ENCODE peak calls at places on chromosome 14, in four cellular contexts. One of them, this sample, is unnamed.

GRCh38 chr14:101131451-101131916 is 228.0 kb upstream of the RTL1 start:
- DNase-seq in GM12878: no peak
- DNase-seq in K562: no peak
- DNase-seq in HepG2: no peak
- DNase-seq in this sample: no peak

GRCh38 chr14:88904206-88904647 is 79.8 kb downstream of the TTC8 start:
- DNase-seq in GM12878: no peak
- DNase-seq in K562: no peak
- DNase-seq in HepG2: no peak
- DNase-seq in this sample: no peak

GRCh38 chr14:103896578-103896977 is 31.7 kb upstream of the TDRD9 start:
- DNase-seq in GM12878: no peak
- DNase-seq in K562: no peak
- DNase-seq in HepG2: no peak
- DNase-seq in this sample: no peak

GRCh38 chr14:83478741-83479140 is 1945.1 kb upstream of the SEL1L start:
- DNase-seq in GM12878: no peak
- DNase-seq in K562: no peak
- DNase-seq in HepG2: no peak
- DNase-seq in this sample: no peak

GRCh38 chr14:102579696-102580551 is 12.5 kb upstream of the RCOR1 start:
- DNase-seq in GM12878: no peak
- DNase-seq in K562: no peak
- DNase-seq in HepG2: no peak
- DNase-seq in this sample: no peak

GRCh38 chr14:90388437-90388836 is 8.4 kb upstream of the CALM1 start:
- DNase-seq in GM12878: no peak
- DNase-seq in K562: peak; percentile 56
- DNase-seq in HepG2: no peak
- DNase-seq in this sample: peak; percentile 74

GRCh38 chr14:39107624-39108023 is 4.6 kb upstream of the SEC23A start:
- DNase-seq in GM12878: no peak
- DNase-seq in K562: peak; percentile 39
- DNase-seq in HepG2: peak; percentile 78
- DNase-seq in this sample: peak; percentile 71

GRCh38 chr14:64198021-64198420 is 96.2 kb downstream of the ESR2 start:
- DNase-seq in GM12878: no peak
- DNase-seq in K562: no peak
- DNase-seq in HepG2: no peak
- DNase-seq in this sample: no peak

GRCh38 chr14:76918751-76919421 is 92.7 kb downstream of the LRRC74A start:
- DNase-seq in GM12878: no peak
- DNase-seq in K562: peak; percentile 84
- DNase-seq in HepG2: peak; percentile 24
- DNase-seq in this sample: peak; percentile 75

GRCh38 chr14:100955201-100955600 is 51.7 kb upstream of the RTL1 start:
- DNase-seq in GM12878: no peak
- DNase-seq in K562: no peak
- DNase-seq in HepG2: no peak
- DNase-seq in this sample: no peak

GRCh38 chr14:58638231-58639205 is 756 bp downstream of the DACT1 start:
- DNase-seq in GM12878: no peak
- DNase-seq in K562: no peak
- DNase-seq in HepG2: no peak
- DNase-seq in this sample: peak; percentile 59

GRCh38 chr14:21852061-21852664 is 178.5 kb upstream of the OR4E1 start:
- DNase-seq in GM12878: no peak
- DNase-seq in K562: peak; percentile 29
- DNase-seq in HepG2: peak; percentile 47
- DNase-seq in this sample: peak; percentile 82

GRCh38 chr14:72747652-72748051 is 146.2 kb downstream of the DPF3 start:
- DNase-seq in GM12878: no peak
- DNase-seq in K562: no peak
- DNase-seq in HepG2: no peak
- DNase-seq in this sample: no peak

GRCh38 chr14:61385002-61385685 is 63.8 kb downstream of the PRKCH start:
- DNase-seq in GM12878: no peak
- DNase-seq in K562: no peak
- DNase-seq in HepG2: no peak
- DNase-seq in this sample: no peak

GRCh38 chr14:37124617-37125016 is 47.8 kb downstream of the SLC25A21 start:
- DNase-seq in GM12878: no peak
- DNase-seq in K562: peak; percentile 26
- DNase-seq in HepG2: peak; percentile 41
- DNase-seq in this sample: peak; percentile 69

GRCh38 chr14:84112589-84112988 is 1417.4 kb upstream of the FLRT2 start:
- DNase-seq in GM12878: no peak
- DNase-seq in K562: no peak
- DNase-seq in HepG2: no peak
- DNase-seq in this sample: no peak

GRCh38 chr14:84998216-84998615 is 531.7 kb upstream of the FLRT2 start:
- DNase-seq in GM12878: no peak
- DNase-seq in K562: no peak
- DNase-seq in HepG2: no peak
- DNase-seq in this sample: no peak

GRCh38 chr14:31966896-31967668 is 110.0 kb upstream of the ARHGAP5 start:
- DNase-seq in GM12878: no peak
- DNase-seq in K562: no peak
- DNase-seq in HepG2: no peak
- DNase-seq in this sample: no peak

GRCh38 chr14:58138719-58139482 is 13.1 kb downstream of the ARMH4 start:
- DNase-seq in GM12878: no peak
- DNase-seq in K562: peak; percentile 26
- DNase-seq in HepG2: no peak
- DNase-seq in this sample: no peak

GRCh38 chr14:64628940-64629403 is 75.3 kb upstream of the PLEKHG3 start:
- DNase-seq in GM12878: no peak
- DNase-seq in K562: no peak
- DNase-seq in HepG2: no peak
- DNase-seq in this sample: no peak

GRCh38 chr14:105647784-105648608 is 121.6 kb downstream of the TMEM121 start:
- DNase-seq in GM12878: no peak
- DNase-seq in K562: no peak
- DNase-seq in HepG2: no peak
- DNase-seq in this sample: no peak

GRCh38 chr14:20971705-20972021 is 16.4 kb downstream of the RNASE2 start:
- DNase-seq in GM12878: no peak
- DNase-seq in K562: no peak
- DNase-seq in HepG2: no peak
- DNase-seq in this sample: no peak

GRCh38 chr14:85597701-85598100 is 67.8 kb downstream of the FLRT2 start:
- DNase-seq in GM12878: no peak
- DNase-seq in K562: no peak
- DNase-seq in HepG2: no peak
- DNase-seq in this sample: no peak

GRCh38 chr14:91415794-91416743 is 1.6 kb downstream of the CCDC88C start:
- DNase-seq in GM12878: peak; percentile 88
- DNase-seq in K562: peak; percentile 33
- DNase-seq in HepG2: no peak
- DNase-seq in this sample: peak; percentile 51

GRCh38 chr14:51468523-51468922 is 183.2 kb upstream of the FRMD6 start:
- DNase-seq in GM12878: no peak
- DNase-seq in K562: no peak
- DNase-seq in HepG2: no peak
- DNase-seq in this sample: no peak

GRCh38 chr14:81211844-81212243 is 8.9 kb downstream of the GTF2A1 start:
- DNase-seq in GM12878: no peak
- DNase-seq in K562: no peak
- DNase-seq in HepG2: peak; percentile 35
- DNase-seq in this sample: peak; percentile 27

GRCh38 chr14:91866061-91866460 is 1.3 kb downstream of the TC2N start:
- DNase-seq in GM12878: no peak
- DNase-seq in K562: no peak
- DNase-seq in HepG2: no peak
- DNase-seq in this sample: no peak

GRCh38 chr14:99579077-99579836 is 24.8 kb downstream of the CCDC85C start:
- DNase-seq in GM12878: no peak
- DNase-seq in K562: no peak
- DNase-seq in HepG2: no peak
- DNase-seq in this sample: no peak
- H3K4me1 ChIP-seq in GM12878: no peaks in the 10 kb centered on the region
- H3K4me1 ChIP-seq in K562: peaks cover 43% of the 10 kb centered on the region
- H3K4me1 ChIP-seq in HepG2: peaks cover 62% of the 10 kb centered on the region
- H3K4me1 ChIP-seq in this sample: peaks cover 34% of the 10 kb centered on the region

DNA sequence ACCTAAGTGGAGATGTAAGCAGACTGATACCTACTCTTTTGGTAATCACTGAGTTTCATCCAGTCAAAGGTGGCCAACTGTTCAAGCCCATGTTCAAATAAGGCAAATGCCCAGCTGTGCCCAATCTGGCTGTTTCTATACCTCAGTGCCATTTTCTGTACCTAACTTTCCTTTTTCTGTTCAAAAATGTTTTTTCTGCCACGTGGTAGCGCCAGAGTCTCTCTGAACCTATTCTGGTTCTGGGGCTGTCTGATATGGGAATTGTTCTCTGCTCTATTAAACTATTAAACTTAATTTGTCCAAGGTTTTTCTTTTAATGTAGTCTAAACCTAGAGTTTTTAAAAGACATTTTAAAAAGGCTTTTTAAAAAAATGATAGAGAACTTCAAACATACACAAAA is 391.2 kb downstream of the NOVA1 start:
- DNase-seq in GM12878: no peak
- DNase-seq in K562: no peak
- DNase-seq in HepG2: no peak
- DNase-seq in this sample: no peak
- TF ChIP-seq JUNB in GM12878: no peak
- TF ChIP-seq JUNB in K562: no peak
- TF ChIP-seq JUNB in HepG2: no peak
- TF ChIP-seq JUNB in this sample: no peak

DNA sequence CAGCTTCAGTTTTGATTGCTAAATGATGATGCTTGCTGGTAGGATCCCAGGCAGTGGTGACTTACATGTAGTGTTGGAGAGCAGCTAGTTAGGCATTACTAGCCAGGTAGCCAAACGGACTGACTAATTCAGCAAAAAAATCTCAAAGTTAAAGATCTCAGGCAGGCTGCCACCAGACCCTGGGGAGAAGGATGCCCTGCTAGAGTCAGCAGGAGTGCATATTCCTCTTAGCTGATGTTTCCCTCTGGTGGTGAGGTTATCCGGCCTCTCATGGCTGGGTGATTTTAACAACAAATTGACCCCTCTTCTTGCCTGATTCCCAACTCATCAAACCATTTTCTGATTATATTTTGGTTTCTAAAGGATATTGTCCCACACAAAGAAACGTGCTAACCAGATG is 2.8 kb downstream of the EFS start:
- DNase-seq in GM12878: no peak
- DNase-seq in K562: peak; percentile 12
- DNase-seq in HepG2: peak; percentile 36
- DNase-seq in this sample: peak; percentile 49
- TF ChIP-seq CREB1 in GM12878: no peak
- TF ChIP-seq CREB1 in K562: no peak
- TF ChIP-seq CREB1 in HepG2: no peak
- TF ChIP-seq CREB1 in this sample: no peak

DNA sequence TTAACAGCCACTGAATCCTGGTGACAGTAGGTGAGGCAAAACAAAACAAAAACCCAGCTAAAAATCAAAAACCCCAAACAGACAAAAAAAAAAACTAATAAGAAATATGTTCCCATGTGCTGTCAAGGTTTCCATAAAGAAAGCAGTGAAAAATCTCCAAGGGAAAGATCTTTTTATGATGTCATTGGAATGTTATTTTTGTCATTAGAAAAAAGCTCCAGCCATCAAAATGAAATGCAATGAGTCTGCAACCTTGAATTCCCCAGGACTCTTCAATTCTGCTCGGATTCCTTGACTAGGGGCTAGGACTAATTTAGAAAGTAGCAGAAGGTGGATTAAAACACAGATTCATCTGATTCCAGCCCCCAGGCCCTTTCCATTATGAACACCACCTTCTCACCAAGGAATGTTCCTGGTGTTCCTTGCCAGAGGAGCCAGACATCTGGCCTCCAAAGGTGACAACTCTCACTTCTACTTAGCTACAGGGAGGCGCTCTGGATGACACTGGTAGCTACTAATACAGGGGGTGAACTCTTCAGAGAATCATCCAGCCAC is 6.0 kb upstream of the PCNX1 start:
- DNase-seq in GM12878: no peak
- DNase-seq in K562: no peak
- DNase-seq in HepG2: no peak
- DNase-seq in this sample: no peak
- H3K4me1 ChIP-seq in GM12878: no peaks in the 10 kb centered on the region
- H3K4me1 ChIP-seq in K562: no peaks in the 10 kb centered on the region
- H3K4me1 ChIP-seq in HepG2: peaks cover 31% of the 10 kb centered on the region
- H3K4me1 ChIP-seq in this sample: no peaks in the 10 kb centered on the region

GRCh38 chr14:55327179-55327578 is 56.0 kb downstream of the FBXO34 start:
- DNase-seq in GM12878: no peak
- DNase-seq in K562: no peak
- DNase-seq in HepG2: no peak
- DNase-seq in this sample: no peak
- TF ChIP-seq JUNB in GM12878: no peak
- TF ChIP-seq JUNB in K562: no peak
- TF ChIP-seq JUNB in HepG2: no peak
- TF ChIP-seq JUNB in this sample: no peak

GRCh38 chr14:69845787-69846186 is 33.4 kb upstream of the SMOC1 start:
- DNase-seq in GM12878: no peak
- DNase-seq in K562: no peak
- DNase-seq in HepG2: peak; percentile 76
- DNase-seq in this sample: no peak
- TF ChIP-seq CREB1 in GM12878: no peak
- TF ChIP-seq CREB1 in K562: no peak
- TF ChIP-seq CREB1 in HepG2: no peak
- TF ChIP-seq CREB1 in this sample: no peak

DNA sequence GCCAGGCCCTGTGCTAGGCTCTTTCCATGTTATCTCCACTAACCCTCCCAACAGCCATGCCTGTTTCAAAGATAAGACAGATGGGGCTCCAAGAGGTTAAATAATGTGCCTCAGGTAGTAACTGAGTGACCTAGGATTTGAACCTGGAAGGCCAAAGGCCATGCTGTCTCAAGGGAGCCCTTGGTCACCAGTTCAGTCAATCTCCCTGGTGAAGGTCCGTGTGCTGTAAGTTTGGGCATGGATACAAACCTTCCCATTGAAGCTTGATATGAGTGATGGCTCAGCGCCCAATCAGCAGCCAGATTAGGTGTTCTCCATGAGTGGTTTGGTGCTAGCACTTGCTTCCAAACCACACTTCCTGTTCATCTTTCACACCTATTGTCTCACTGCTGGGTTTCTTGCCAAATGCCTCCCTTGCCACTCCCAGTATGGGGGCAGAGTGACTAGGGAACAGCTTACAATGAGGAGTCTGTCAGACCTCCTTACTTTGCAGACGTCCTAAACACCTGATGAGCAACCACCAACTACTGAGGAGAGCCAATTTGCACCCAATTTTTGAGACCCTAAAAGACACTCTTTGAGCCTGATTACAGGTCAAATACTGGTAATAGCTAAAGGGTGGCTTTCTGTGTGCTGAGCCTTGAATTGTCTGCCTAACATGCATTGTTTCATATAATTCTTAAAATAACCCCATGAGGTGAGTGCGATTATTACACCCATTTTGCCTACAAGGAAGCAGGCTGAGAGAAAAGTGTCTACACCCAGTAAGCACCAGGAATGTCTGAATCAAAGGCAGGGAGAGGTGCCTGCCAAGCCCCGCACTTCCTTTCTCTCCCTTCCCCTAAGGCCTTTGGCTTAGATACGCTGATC is 48.5 kb upstream of the FOS start:
- DNase-seq in GM12878: peak; percentile 74
- DNase-seq in K562: peak; percentile 75
- DNase-seq in HepG2: no peak
- DNase-seq in this sample: peak; percentile 70
- H3K4me1 ChIP-seq in GM12878: peaks cover 37% of the 10 kb centered on the region
- H3K4me1 ChIP-seq in K562: peaks cover 16% of the 10 kb centered on the region
- H3K4me1 ChIP-seq in HepG2: peaks cover 22% of the 10 kb centered on the region
- H3K4me1 ChIP-seq in this sample: peaks cover 6% of the 10 kb centered on the region

This sample was measured in GM23338.